ENCODE peak calls at places on chromosomes 7 and 10, in four cellular contexts. C, V, O and X are unnamed samples.

GRCh38 chr7:128916643-128916915 is 6.1 kb upstream of the KCP start:
- DNase-seq in C (no peak), V (no peak), O (no peak), X (no peak)

GRCh38 chr10:70915206-70915605 is 26.8 kb upstream of the PCBD1 start:
- DNase-seq in C (no peak), V (no peak), O (no peak), X (no peak)

GRCh38 chr10:16656886-16657285 is 135.2 kb upstream of the C1QL3 start:
- DNase-seq in C (no peak), V (no peak), O (no peak), X (no peak)

GRCh38 chr7:90666186-90666585 is 70.1 kb downstream of the CDK14 start:
- DNase-seq in C (no peak), V (no peak), O (no peak), X (no peak)

GRCh38 chr7:98968621-98969020 is 90.3 kb downstream of the TRRAP start:
- DNase-seq in C (no peak), V (no peak), O (no peak), X (no peak)

GRCh38 chr7:121244120-121244865 is 84.5 kb upstream of the WNT16 start:
- DNase-seq in C (no peak), V (no peak), O (no peak), X (no peak)

GRCh38 chr7:121433775-121434174 is 37.7 kb upstream of the FAM3C start:
- DNase-seq in C (no peak), V (no peak), O (peak; percentile 16), X (no peak)

GRCh38 chr7:144725070-144725469 is 110.8 kb downstream of the TPK1 start:
- DNase-seq in C (no peak), V (no peak), O (no peak), X (no peak)

GRCh38 chr10:5629789-5630436 is 36.5 kb downstream of the ASB13 start:
- DNase-seq in C (peak; percentile 61), V (peak; percentile 33), O (peak; percentile 25), X (peak; percentile 81)

GRCh38 chr7:43199333-43199732 is 86.9 kb downstream of the HECW1 start:
- DNase-seq in C (no peak), V (no peak), O (no peak), X (no peak)

GRCh38 chr10:22515009-22515408 is 169.7 kb downstream of the SPAG6 start:
- DNase-seq in C (no peak), V (no peak), O (no peak), X (no peak)

GRCh38 chr10:78856421-78856820 is 212.3 kb upstream of the ZMIZ1 start:
- DNase-seq in C (no peak), V (no peak), O (no peak), X (no peak)

GRCh38 chr10:11272915-11273389 is 255.3 kb downstream of the CELF2 start:
- DNase-seq in C (no peak), V (no peak), O (peak; percentile 64), X (no peak)

GRCh38 chr10:22259280-22259679 is 41.5 kb upstream of the EBLN1 start:
- DNase-seq in C (no peak), V (no peak), O (no peak), X (no peak)

GRCh38 chr10:118447478-118447877 is 105.4 kb upstream of the FAM204A start:
- DNase-seq in C (no peak), V (no peak), O (no peak), X (no peak)

GRCh38 chr10:86344714-86345161 is 21.9 kb downstream of the GRID1 start:
- DNase-seq in C (no peak), V (no peak), O (no peak), X (no peak)

GRCh38 chr10:30285970-30286369 is 63.1 kb downstream of the MTPAP start:
- DNase-seq in C (no peak), V (no peak), O (no peak), X (no peak)

GRCh38 chr7:135808206-135808605 is 59.6 kb upstream of the FAM180A start:
- DNase-seq in C (no peak), V (no peak), O (no peak), X (no peak)

GRCh38 chr7:19118896-19119301 is 1.5 kb upstream of the TWIST1 start:
- DNase-seq in C (no peak), V (no peak), O (no peak), X (no peak)

GRCh38 chr10:11443468-11444147 is 167.8 kb downstream of the USP6NL start:
- DNase-seq in C (no peak), V (no peak), O (no peak), X (peak; percentile 31)

GRCh38 chr10:81502677-81503359 is 372.2 kb upstream of the NRG3 start:
- DNase-seq in C (no peak), V (no peak), O (no peak), X (no peak)

GRCh38 chr7:82050134-82050533 is 280.3 kb upstream of the HGF start:
- DNase-seq in C (peak; percentile 3), V (no peak), O (no peak), X (no peak)

GRCh38 chr7:119026391-119026790 is 801.9 kb downstream of the ANKRD7 start:
- DNase-seq in C (no peak), V (no peak), O (no peak), X (no peak)

GRCh38 chr7:33392143-33392542 is 262.8 kb downstream of the BBS9 start:
- DNase-seq in C (no peak), V (no peak), O (no peak), X (no peak)

GRCh38 chr10:124291009-124291671 is 127.6 kb downstream of the OAT start:
- DNase-seq in C (no peak), V (no peak), O (no peak), X (no peak)

GRCh38 chr10:61187601-61188000 is 243.6 kb upstream of the RHOBTB1 start:
- DNase-seq in C (no peak), V (no peak), O (no peak), X (no peak)

GRCh38 chr10:97109562-97109961 is 76.2 kb downstream of the SLIT1 start:
- DNase-seq in C (no peak), V (no peak), O (no peak), X (no peak)

GRCh38 chr10:133114251-133114650 is 26.5 kb downstream of the ADGRA1 start:
- DNase-seq in C (no peak), V (no peak), O (no peak), X (no peak)

GRCh38 chr10:133199992-133200611 is 29.9 kb upstream of the UTF1 start:
- DNase-seq in C (no peak), V (no peak), O (no peak), X (peak; percentile 55)

GRCh38 chr10:119786117-119786769 is 60.4 kb downstream of the INPP5F start:
- DNase-seq in C (peak; percentile 87), V (peak; percentile 38), O (no peak), X (no peak)

GRCh38 chr7:148939128-148939747 is 55.1 kb upstream of the EZH2 start:
- DNase-seq in C (no peak), V (no peak), O (no peak), X (no peak)

GRCh38 chr7:148944935-148945934 is 61.1 kb upstream of the EZH2 start:
- DNase-seq in C (no peak), V (no peak), O (no peak), X (no peak)

GRCh38 chr7:148940702-148941597 is 56.9 kb upstream of the EZH2 start:
- DNase-seq in C (peak; percentile 72), V (no peak), O (peak; percentile 49), X (peak; percentile 83)

DNA sequence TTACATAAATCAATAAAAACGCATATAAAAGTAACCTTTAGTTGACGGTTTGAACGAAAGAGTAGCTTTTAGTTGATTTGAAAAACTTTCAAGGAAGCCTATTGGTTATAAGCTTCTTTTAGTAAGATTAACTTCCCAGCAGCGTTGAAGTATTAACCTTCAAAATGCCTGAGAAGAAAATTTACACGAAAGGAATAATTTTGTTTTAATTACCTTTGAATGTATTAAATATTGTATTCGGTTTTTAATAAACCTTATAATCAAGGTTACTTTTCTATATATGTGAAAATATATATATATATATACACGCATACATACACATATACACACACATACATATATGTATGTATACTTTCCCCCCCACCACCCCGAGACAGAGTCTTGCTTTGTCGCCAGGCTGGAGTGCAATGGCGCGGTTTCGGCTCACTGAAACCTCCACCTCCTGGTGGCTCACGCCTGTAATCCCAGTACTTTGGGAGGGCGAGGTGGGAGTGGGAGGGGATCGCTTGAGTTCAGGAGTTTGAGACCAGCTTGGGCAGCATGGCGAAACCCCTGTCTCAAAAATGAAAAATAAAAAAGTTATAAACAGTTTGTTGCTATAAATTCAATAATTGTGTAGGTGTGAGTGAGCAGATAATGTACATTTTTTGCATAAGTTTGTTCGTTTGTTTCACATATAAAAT is 57.6 kb upstream of the EZH2 start:
- DNase-seq in C (peak; percentile 84), V (no peak), O (no peak), X (peak; percentile 79)
- TF ChIP-seq CTCF in C (peak; percentile 56), V (peak; percentile 61), O (peak; percentile 31), X (peak; percentile 73)

GRCh38 chr7:30468791-30469190 is 9.8 kb downstream of the NOD1 start:
- DNase-seq in C (no peak), V (no peak), O (no peak), X (no peak)

GRCh38 chr7:30470783-30471182 is 7.8 kb downstream of the NOD1 start:
- DNase-seq in C (no peak), V (no peak), O (no peak), X (peak; percentile 55)

GRCh38 chr7:30469303-30469702 is 9.3 kb downstream of the NOD1 start:
- DNase-seq in C (peak; percentile 83), V (peak; percentile 79), O (no peak), X (no peak)

GRCh38 chr7:30471205-30471604 is 7.4 kb downstream of the NOD1 start:
- DNase-seq in C (no peak), V (no peak), O (no peak), X (no peak)

DNA sequence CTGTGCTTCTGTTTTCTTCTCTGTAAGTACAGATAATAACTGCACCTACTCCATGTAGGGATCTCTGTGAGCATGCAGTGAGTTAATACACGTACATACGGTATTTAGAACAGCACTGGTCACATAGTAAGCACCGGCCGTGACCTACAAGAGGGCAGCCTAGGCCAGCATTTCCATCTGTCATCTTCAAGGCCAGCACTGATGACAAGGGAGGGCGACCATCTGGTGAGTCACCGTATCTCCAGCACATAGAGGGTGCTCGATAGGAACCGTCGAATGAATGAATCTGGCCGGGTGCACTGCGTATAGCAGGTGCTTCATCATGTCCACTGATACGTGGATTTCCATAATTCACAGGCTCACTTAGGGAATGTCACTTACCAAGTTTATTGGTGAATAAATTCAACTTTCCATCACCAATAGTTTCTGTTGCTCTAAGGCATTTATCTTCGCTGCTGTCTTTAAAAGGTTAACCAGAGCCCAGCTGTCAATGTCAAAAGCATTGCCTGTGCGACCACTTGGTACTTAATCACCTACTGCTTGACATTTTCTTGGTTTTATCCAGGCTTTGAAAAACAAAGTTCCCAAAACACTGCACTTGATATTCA is 8.3 kb downstream of the NOD1 start:
- DNase-seq in C (no peak), V (no peak), O (no peak), X (peak; percentile 79)
- TF ChIP-seq BRCA1 in C (no peak), V (no peak), O (no peak), X (no peak)

DNA sequence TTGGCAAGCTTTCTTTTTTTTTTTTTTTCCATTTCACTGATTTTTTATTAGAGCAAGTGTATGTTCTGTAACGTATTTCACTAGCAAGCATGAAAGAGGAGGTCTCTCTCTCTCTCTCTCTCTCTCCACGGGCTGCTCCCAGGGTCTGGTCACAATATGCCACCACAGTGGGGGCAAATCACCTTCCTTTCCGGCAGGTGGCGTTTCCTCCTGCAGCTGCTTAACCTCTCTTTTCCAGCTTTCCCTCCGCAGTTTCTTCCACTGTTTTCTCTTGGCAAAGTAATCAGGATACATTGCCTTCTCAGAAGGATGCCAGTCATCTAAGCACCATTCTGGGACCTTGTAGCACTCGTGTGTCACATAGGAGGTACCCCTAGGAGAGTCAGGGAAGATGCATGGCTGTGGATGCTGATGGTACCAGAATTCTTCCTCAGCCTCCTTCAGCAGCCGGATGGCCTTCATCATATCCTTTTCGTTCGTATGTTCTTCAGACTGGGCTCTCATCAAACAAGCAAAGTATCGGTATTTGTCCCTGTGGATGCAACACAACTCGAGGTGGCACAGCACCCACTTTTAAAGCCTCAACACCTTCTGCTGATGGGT is 197.3 kb upstream of the PODXL start:
- DNase-seq in C (peak; percentile 13), V (peak; percentile 21), O (no peak), X (peak; percentile 51)
- TF ChIP-seq CTCF in C (peak; percentile 58), V (peak; percentile 79), O (peak; percentile 47), X (peak; percentile 65)

GRCh38 chr7:131625817-131626372 is 69.5 kb upstream of the PODXL start:
- DNase-seq in C (no peak), V (peak; percentile 82), O (no peak), X (no peak)
- TF ChIP-seq BRCA1 in C (no peak), V (no peak), O (no peak), X (no peak)